ENCODE peak calls at places on chromosomes 6 and 20, in four cellular contexts. D, Y, I and G are unnamed samples.

GRCh38 chr20:61536671-61537070 is 284.6 kb downstream of the CDH4 start:
- DNase-seq in D (no peak), Y (no peak), I (no peak), G (no peak)

GRCh38 chr6:151121900-151122299 is 117.9 kb upstream of the AKAP12 start:
- DNase-seq in D (no peak), Y (peak; percentile 55), I (no peak), G (no peak)

GRCh38 chr6:40349566-40350192 is 237.5 kb downstream of the LRFN2 start:
- DNase-seq in D (no peak), Y (no peak), I (no peak), G (no peak)

GRCh38 chr20:45392733-45393132 is 14.6 kb upstream of the TP53TG5 start:
- DNase-seq in D (no peak), Y (no peak), I (no peak), G (no peak)

GRCh38 chr6:89375427-89375868 is 22.9 kb upstream of the UBE2J1 start:
- DNase-seq in D (no peak), Y (no peak), I (peak; percentile 82), G (peak; percentile 32)

GRCh38 chr6:9789201-9789600 is 625.7 kb downstream of the TFAP2A start:
- DNase-seq in D (peak; percentile 70), Y (no peak), I (no peak), G (no peak)

GRCh38 chr6:137601471-137601870 is 107.3 kb upstream of the OLIG3 start:
- DNase-seq in D (no peak), Y (no peak), I (no peak), G (no peak)

GRCh38 chr6:72218125-72218524 is 331.8 kb downstream of the RIMS1 start:
- DNase-seq in D (peak; percentile 61), Y (peak; percentile 10), I (peak; percentile 81), G (peak; percentile 11)

GRCh38 chr6:56752009-56752408 is 109.3 kb upstream of the DST start:
- DNase-seq in D (peak; percentile 86), Y (peak; percentile 93), I (peak; percentile 39), G (peak; percentile 65)

GRCh38 chr6:150269857-150270223 is 99.0 kb upstream of the IYD start:
- DNase-seq in D (peak; percentile 92), Y (peak; percentile 93), I (no peak), G (peak; percentile 100)

GRCh38 chr6:169289671-169290408 is 36.2 kb upstream of the THBS2 start:
- DNase-seq in D (peak; percentile 26), Y (peak; percentile 96), I (no peak), G (peak; percentile 99)

GRCh38 chr20:542777-543368 is 717 bp downstream of the CSNK2A1 start:
- DNase-seq in D (peak; percentile 36), Y (no peak), I (peak; percentile 39), G (no peak)

GRCh38 chr6:139406577-139407343 is 32.3 kb upstream of the CITED2 start:
- DNase-seq in D (peak; percentile 25), Y (peak; percentile 25), I (no peak), G (no peak)

GRCh38 chr6:99611148-99611547 is 4.5 kb downstream of the PRDM13 start:
- DNase-seq in D (no peak), Y (no peak), I (peak; percentile 13), G (no peak)

GRCh38 chr6:42851599-42851998 is 27.8 kb upstream of the RPL7L1 start:
- DNase-seq in D (no peak), Y (no peak), I (no peak), G (no peak)

GRCh38 chr6:165580139-165580538 is 82.9 kb downstream of the PDE10A start:
- DNase-seq in D (no peak), Y (no peak), I (no peak), G (no peak)

GRCh38 chr20:36575066-36575743 is 1.8 kb downstream of the TGIF2 start:
- DNase-seq in D (peak; percentile 47), Y (peak; percentile 36), I (peak; percentile 36), G (peak; percentile 12)

GRCh38 chr20:11777861-11778570 is 139.7 kb upstream of the BTBD3 start:
- DNase-seq in D (peak; percentile 54), Y (peak; percentile 32), I (no peak), G (no peak)

GRCh38 chr20:44480097-44480496 is 4.4 kb downstream of the TTPAL start:
- DNase-seq in D (no peak), Y (no peak), I (no peak), G (no peak)

GRCh38 chr6:127976111-127976510 is 75.3 kb upstream of the THEMIS start:
- DNase-seq in D (no peak), Y (no peak), I (no peak), G (no peak)

GRCh38 chr6:106546322-106547052 is 82.8 kb downstream of the RTN4IP1 start:
- DNase-seq in D (peak; percentile 90), Y (peak; percentile 78), I (no peak), G (peak; percentile 92)

GRCh38 chr6:22078802-22079545 is 217.9 kb downstream of the PRL start:
- DNase-seq in D (no peak), Y (no peak), I (peak; percentile 39), G (no peak)

GRCh38 chr6:95240514-95240913 is 336.8 kb upstream of the MANEA start:
- DNase-seq in D (no peak), Y (no peak), I (no peak), G (no peak)

GRCh38 chr6:151757506-151757955 is 50.0 kb upstream of the ESR1 start:
- DNase-seq in D (no peak), Y (no peak), I (no peak), G (no peak)

GRCh38 chr6:142913511-142914047 is 31.4 kb downstream of the HIVEP2 start:
- DNase-seq in D (no peak), Y (no peak), I (no peak), G (no peak)

GRCh38 chr6:109241199-109241598 is 141.1 kb downstream of the CD164 start:
- DNase-seq in D (peak; percentile 92), Y (peak; percentile 4), I (no peak), G (peak; percentile 57)

GRCh38 chr6:63272397-63272796 is 47.4 kb downstream of the LGSN start:
- DNase-seq in D (peak; percentile 46), Y (no peak), I (peak; percentile 46), G (peak; percentile 6)

GRCh38 chr20:24587384-24588046 is 118.1 kb downstream of the SYNDIG1 start:
- DNase-seq in D (no peak), Y (no peak), I (no peak), G (no peak)

GRCh38 chr20:22946594-22946993 is 88.5 kb upstream of the SSTR4 start:
- DNase-seq in D (peak; percentile 29), Y (no peak), I (no peak), G (no peak)

GRCh38 chr20:22941550-22941949 is 93.6 kb upstream of the SSTR4 start:
- DNase-seq in D (no peak), Y (no peak), I (no peak), G (no peak)

GRCh38 chr20:22942742-22943141 is 92.4 kb upstream of the SSTR4 start:
- DNase-seq in D (no peak), Y (no peak), I (no peak), G (no peak)

GRCh38 chr20:22944062-22944461 is 91.0 kb upstream of the SSTR4 start:
- DNase-seq in D (no peak), Y (no peak), I (no peak), G (no peak)

GRCh38 chr20:22944936-22945335 is 90.2 kb upstream of the SSTR4 start:
- DNase-seq in D (no peak), Y (no peak), I (no peak), G (no peak)
- H3K4me2 ChIP-seq in D (no peak overlapping the region), Y (no peak overlapping the region), I (no peak overlapping the region), G (no peak overlapping the region)

GRCh38 chr6:69584536-69584912 is 212.3 kb downstream of the LMBRD1 start:
- DNase-seq in D (peak; percentile 2), Y (peak; percentile 39), I (no peak), G (no peak)

GRCh38 chr6:69580696-69581095 is 216.1 kb downstream of the LMBRD1 start:
- DNase-seq in D (no peak), Y (no peak), I (no peak), G (no peak)

GRCh38 chr6:69581576-69581975 is 215.2 kb downstream of the LMBRD1 start:
- DNase-seq in D (no peak), Y (no peak), I (no peak), G (no peak)

GRCh38 chr6:69589626-69590025 is 207.2 kb downstream of the LMBRD1 start:
- DNase-seq in D (no peak), Y (no peak), I (no peak), G (no peak)

GRCh38 chr6:69584913-69585729 is 211.7 kb downstream of the LMBRD1 start:
- DNase-seq in D (no peak), Y (peak; percentile 14), I (peak; percentile 34), G (no peak)
- H2AFZ ChIP-seq in D (no peak overlapping the region), Y (no peak overlapping the region), I (no peak overlapping the region), G (no peak overlapping the region)

GRCh38 chr6:141326426-141326825 is 806.3 kb upstream of the GJE1 start:
- DNase-seq in D (peak; percentile 99), Y (peak; percentile 100), I (no peak), G (peak; percentile 99)
- H3K9ac ChIP-seq in D (peak overlapping the region; percentile 66), Y (peak overlapping the region; percentile 69), I (no peak overlapping the region), G (peak overlapping the region; percentile 72)

GRCh38 chr6:14029605-14030004 is 88.0 kb upstream of the CD83 start:
- DNase-seq in D (no peak), Y (no peak), I (no peak), G (no peak)

GRCh38 chr6:14028631-14029030 is 88.9 kb upstream of the CD83 start:
- DNase-seq in D (no peak), Y (no peak), I (no peak), G (no peak)

GRCh38 chr6:14023855-14024254 is 93.7 kb upstream of the CD83 start:
- DNase-seq in D (no peak), Y (no peak), I (no peak), G (no peak)

GRCh38 chr6:14025160-14025559 is 92.4 kb upstream of the CD83 start:
- DNase-seq in D (no peak), Y (no peak), I (no peak), G (no peak)

GRCh38 chr6:14026831-14027539 is 90.6 kb upstream of the CD83 start:
- DNase-seq in D (no peak), Y (peak; percentile 66), I (no peak), G (no peak)
- H3K4me2 ChIP-seq in D (no peak overlapping the region), Y (no peak overlapping the region), I (no peak overlapping the region), G (no peak overlapping the region)

GRCh38 chr6:16670617-16671051 is 90.6 kb downstream of the ATXN1 start:
- DNase-seq in D (no peak), Y (no peak), I (no peak), G (no peak)
- H2AFZ ChIP-seq in D (no peak overlapping the region), Y (no peak overlapping the region), I (no peak overlapping the region), G (no peak overlapping the region)

DNA sequence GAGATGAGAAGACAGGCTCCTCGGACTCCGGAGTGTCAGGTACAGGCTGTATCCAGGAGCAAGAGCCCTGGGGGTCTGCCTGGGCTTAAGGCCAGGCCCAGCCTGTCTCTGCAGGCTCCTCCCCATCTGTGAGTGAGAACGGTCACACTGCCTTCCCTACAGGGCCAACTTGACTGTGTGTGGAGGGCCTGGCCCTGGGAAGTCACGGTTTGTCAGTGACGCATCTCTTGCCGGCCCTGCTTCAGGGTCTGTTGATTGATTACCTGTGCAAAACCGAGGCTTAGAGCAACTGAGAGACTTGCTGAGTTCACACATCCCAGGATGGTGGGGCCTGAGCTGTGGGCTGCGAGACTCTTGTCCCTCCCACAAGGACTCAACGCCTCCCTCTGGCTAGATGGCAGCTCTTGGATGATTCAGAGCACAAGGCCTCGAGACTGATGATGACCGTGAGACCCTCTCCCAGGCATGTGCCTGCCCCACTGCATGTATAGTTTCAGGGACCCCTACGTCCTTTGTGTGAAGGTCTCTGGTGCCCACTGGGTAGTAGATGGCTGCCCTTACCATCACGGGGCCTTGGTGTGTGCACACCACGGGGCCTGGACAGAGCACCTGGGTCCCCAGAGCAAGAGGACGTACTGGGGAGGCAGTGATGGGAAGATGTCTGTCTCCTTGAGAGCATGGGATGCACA is 6.0 kb downstream of the RBM38 start:
- DNase-seq in D (no peak), Y (peak; percentile 36), I (no peak), G (no peak)
- H3K9ac ChIP-seq in D (no peak overlapping the region), Y (no peak overlapping the region), I (no peak overlapping the region), G (no peak overlapping the region)

GRCh38 chr6:4577406-4577805 is 198.8 kb upstream of the CDYL start:
- DNase-seq in D (peak; percentile 92), Y (peak; percentile 96), I (no peak), G (no peak)
- H3K4me2 ChIP-seq in D (peak overlapping the region; percentile 44), Y (peak overlapping the region; percentile 16), I (no peak overlapping the region), G (no peak overlapping the region)